ENCODE peak calls at places on chromosomes 3 and 15, in four cellular contexts. W is vagina, L is HCT116, H is spleen. S is an unnamed sample.

GRCh38 chr15:20344601-20345400 is 196.8 kb downstream of the GOLGA6L6 start:
- DNase-seq in W (peak; percentile 97), L (no peak), H (peak; percentile 83), S (peak; percentile 74)

GRCh38 chr3:55006277-55006676 is 78.4 kb upstream of the LRTM1 start:
- DNase-seq in W (no peak), L (no peak), H (no peak), S (no peak)

GRCh38 chr3:71681224-71681668 is 44.0 kb downstream of the EIF4E3 start:
- DNase-seq in W (no peak), L (peak; percentile 8), H (no peak), S (peak; percentile 77)

GRCh38 chr3:66142079-66142478 is 78.7 kb upstream of the SLC25A26 start:
- DNase-seq in W (no peak), L (no peak), H (no peak), S (no peak)

GRCh38 chr3:168095611-168096209 is at the start of gene GOLIM4:
- DNase-seq in W (no peak), L (peak; percentile 92), H (peak; percentile 98), S (peak; percentile 96)

GRCh38 chr3:189534546-189534945 is 96.6 kb upstream of the TP63 start:
- DNase-seq in W (no peak), L (no peak), H (no peak), S (no peak)

GRCh38 chr15:98421419-98422085 is 226.8 kb upstream of the IGF1R start:
- DNase-seq in W (no peak), L (peak; percentile 10), H (peak; percentile 89), S (peak; percentile 54)

GRCh38 chr3:52014613-52015012 is 18.9 kb upstream of the RPL29 start:
- DNase-seq in W (no peak), L (peak; percentile 15), H (no peak), S (no peak)

GRCh38 chr3:8663177-8664061 is 18.8 kb upstream of the SSUH2 start:
- DNase-seq in W (no peak), L (peak; percentile 71), H (no peak), S (no peak)

GRCh38 chr3:10330319-10330718 is 9.4 kb upstream of the SEC13 start:
- DNase-seq in W (no peak), L (no peak), H (peak; percentile 67), S (peak; percentile 50)

GRCh38 chr3:10329495-10330015 is 8.6 kb upstream of the SEC13 start:
- DNase-seq in W (no peak), L (no peak), H (no peak), S (no peak)

GRCh38 chr3:10328460-10329071 is 7.7 kb upstream of the SEC13 start:
- DNase-seq in W (no peak), L (no peak), H (peak; percentile 37), S (no peak)

GRCh38 chr3:10331320-10331719 is 10.4 kb upstream of the SEC13 start:
- DNase-seq in W (no peak), L (no peak), H (no peak), S (no peak)

DNA sequence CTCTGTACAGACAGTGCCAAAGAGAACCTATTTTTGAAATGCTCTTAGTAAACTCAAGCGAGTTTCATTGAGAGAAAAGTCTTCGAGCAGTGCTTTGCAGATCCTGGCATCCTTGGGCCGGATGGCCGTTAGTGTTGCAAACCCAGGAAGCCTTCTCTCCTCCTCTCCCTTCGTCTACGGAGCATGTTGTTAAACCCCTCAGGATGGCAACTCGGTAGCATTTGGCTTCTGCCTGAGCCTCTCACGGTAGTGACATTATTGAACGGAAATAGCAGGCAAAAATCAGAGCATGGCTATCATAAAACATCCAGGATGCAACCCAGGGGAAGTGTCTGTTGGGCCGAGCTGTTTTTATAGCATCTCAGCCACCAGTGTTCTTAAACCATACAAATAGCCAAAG is 6.7 kb upstream of the SEC13 start:
- DNase-seq in W (no peak), L (no peak), H (peak; percentile 41), S (no peak)
- H3K27me3 ChIP-seq in W (no peaks in the 10 kb centered on the region), L (peaks cover 45% of the 10 kb centered on the region), H (peaks cover 40% of the 10 kb centered on the region), S (no peaks in the 10 kb centered on the region)

GRCh38 chr3:9890249-9891071 is at the start of gene JAGN1:
- DNase-seq in W (no peak), L (peak; percentile 75), H (peak; percentile 96), S (peak; percentile 91)
- TF ChIP-seq POLR2A in W (peak; percentile 91), L (peak; percentile 75), H (no peak), S (peak; percentile 82)

GRCh38 chr15:78563092-78563491 is 2.2 kb upstream of the CHRNA5 start:
- DNase-seq in W (no peak), L (no peak), H (no peak), S (no peak)

GRCh38 chr15:78565951-78566774 is 843 bp downstream of the CHRNA5 start:
- DNase-seq in W (no peak), L (no peak), H (no peak), S (no peak)

GRCh38 chr15:78567541-78567940 is 2.2 kb downstream of the CHRNA5 start:
- DNase-seq in W (no peak), L (no peak), H (no peak), S (no peak)

GRCh38 chr15:78565097-78565950 is at the start of gene CHRNA5:
- DNase-seq in W (no peak), L (peak; percentile 79), H (peak; percentile 93), S (peak; percentile 95)

GRCh38 chr15:78564743-78565096 is 600 bp upstream of the CHRNA5 start:
- DNase-seq in W (no peak), L (no peak), H (no peak), S (no peak)
- H3K4me3 ChIP-seq in W (no peak overlapping the region), L (peak overlapping the region; percentile 67), H (peak overlapping the region; percentile 70), S (peak overlapping the region; percentile 58)

DNA sequence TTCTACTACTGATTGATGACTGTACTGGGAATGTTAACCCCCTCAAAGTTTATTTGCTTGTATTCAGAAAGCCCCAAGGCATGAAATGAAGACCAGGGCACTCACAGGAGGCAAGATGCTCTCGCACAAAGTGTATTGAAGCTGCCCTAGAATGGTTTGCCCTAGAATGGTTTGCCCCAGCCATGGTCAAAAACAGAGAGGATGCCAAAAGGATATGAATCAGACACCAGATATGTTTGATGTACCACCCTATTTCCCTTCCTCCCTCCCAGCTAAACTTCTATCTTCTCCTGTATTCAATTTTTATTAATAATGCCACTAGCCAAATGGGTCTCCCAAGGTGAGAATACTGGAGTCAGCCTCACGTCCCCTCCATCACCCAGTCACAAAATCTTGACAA is 101.3 kb downstream of the TMCO5A start:
- DNase-seq in W (no peak), L (no peak), H (no peak), S (no peak)
- H3K27me3 ChIP-seq in W (no peaks in the 10 kb centered on the region), L (no peaks in the 10 kb centered on the region), H (no peaks in the 10 kb centered on the region), S (no peaks in the 10 kb centered on the region)

GRCh38 chr15:66932634-66933024 is 132.8 kb upstream of the SMAD3 start:
- DNase-seq in W (no peak), L (no peak), H (no peak), S (peak; percentile 12)

GRCh38 chr15:66935121-66935520 is 130.3 kb upstream of the SMAD3 start:
- DNase-seq in W (no peak), L (no peak), H (no peak), S (no peak)

GRCh38 chr15:66934315-66934930 is 131.0 kb upstream of the SMAD3 start:
- DNase-seq in W (no peak), L (no peak), H (no peak), S (peak; percentile 12)

GRCh38 chr15:66929843-66930242 is 135.6 kb upstream of the SMAD3 start:
- DNase-seq in W (no peak), L (no peak), H (no peak), S (no peak)

GRCh38 chr15:66931768-66932633 is 133.4 kb upstream of the SMAD3 start:
- DNase-seq in W (no peak), L (peak; percentile 52), H (no peak), S (no peak)
- TF ChIP-seq POLR2A in W (no peak), L (no peak), H (no peak), S (no peak)

GRCh38 chr15:51484781-51485180 is 137.8 kb downstream of the DMXL2 start:
- DNase-seq in W (no peak), L (no peak), H (no peak), S (no peak)
- H3K4me3 ChIP-seq in W (no peak overlapping the region), L (no peak overlapping the region), H (no peak overlapping the region), S (no peak overlapping the region)

DNA sequence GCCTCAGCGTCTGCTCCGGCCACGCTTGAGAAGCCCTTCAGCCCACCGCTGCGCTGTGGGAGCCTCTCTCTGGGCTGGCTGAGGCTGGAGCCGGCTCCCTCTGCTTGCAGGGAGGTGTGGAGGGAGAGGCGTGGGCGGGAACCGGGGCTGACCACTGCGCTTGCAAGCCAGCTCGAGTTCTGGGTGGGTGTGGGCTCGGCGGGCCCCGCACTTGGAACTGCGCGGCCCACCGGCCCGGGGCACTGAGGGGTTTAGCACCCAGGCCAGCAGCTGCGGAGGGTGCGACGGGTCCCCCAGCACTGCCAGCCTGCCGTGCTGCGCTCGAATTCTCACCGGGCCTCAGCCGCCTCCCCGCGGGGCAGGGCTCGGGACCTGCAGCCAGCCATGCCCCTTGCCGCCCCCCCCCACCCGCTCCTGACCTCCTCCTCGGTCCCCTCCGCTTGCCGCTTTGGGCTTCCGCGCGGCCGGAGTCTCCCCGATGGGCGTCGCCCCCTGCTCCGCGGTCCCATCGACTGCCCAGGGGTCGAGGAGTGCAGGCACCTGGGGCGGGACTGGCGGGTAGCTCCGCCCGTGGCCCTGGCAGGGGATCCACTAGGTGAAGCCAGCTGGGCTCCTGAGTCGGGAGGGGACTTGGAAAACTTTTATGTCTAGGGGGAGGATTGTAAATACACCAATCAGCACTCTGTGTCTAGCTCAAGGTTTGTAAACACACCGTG is 106.7 kb downstream of the RAP2B start:
- DNase-seq in W (no peak), L (no peak), H (peak; percentile 72), S (peak; percentile 81)
- H3K27me3 ChIP-seq in W (no peaks in the 10 kb centered on the region), L (no peaks in the 10 kb centered on the region), H (no peaks in the 10 kb centered on the region), S (no peaks in the 10 kb centered on the region)

DNA sequence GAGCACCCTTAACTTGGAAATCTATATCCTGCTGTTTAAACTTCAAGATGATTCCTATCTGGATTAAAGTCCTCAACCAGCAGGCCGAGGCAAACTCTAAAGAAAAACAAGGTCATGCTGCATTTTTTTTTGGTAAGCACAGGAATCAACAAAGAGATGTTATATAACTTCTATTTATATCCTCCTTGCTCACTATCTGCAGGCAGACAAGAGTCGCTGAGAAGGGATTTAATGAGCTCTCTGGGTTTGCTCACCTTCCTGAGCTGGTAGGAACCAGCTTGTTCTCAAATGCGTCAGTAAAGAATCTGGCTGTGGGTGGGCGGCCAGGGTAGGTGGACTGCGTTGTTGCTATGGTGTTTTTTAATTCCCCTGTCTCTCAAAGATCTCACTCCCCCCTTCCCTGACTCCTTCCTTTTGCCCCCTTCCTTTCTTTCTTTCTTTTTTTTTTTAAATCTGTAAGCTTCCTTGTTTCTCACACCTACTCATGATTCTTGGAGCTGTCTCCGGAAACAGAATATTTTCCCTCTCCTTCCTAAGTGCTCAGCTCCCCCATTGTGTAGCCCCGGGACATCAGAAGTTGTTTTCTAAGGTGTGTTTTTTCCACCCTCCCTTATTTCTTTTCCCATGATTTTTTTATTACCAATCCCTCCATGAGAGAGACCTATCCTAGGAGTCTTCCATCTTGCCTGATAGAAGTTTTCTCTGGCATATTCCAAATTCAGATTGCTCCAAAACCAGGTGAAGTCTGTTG is 228.8 kb upstream of the BHLHE40 start:
- DNase-seq in W (no peak), L (no peak), H (no peak), S (no peak)
- TF ChIP-seq POLR2A in W (no peak), L (no peak), H (no peak), S (no peak)